ENCODE peak calls at places on chromosomes 6 and 20, in nine cellular contexts. E is spleen, B is transverse colon, H is HCT116, F is K562, A is HepG2, X is stomach, I is H1, J is breast epithelium. M is an unnamed sample.

GRCh38 chr20:12053348-12053747 is 135.7 kb downstream of the BTBD3 start:
- DNase-seq in E (no peak), B (no peak), H (no peak), F (no peak), A (peak; percentile 23), X (no peak), I (no peak), J (no peak), M (peak; percentile 28)

GRCh38 chr20:54345301-54345724 is 130.1 kb upstream of the DOK5 start:
- DNase-seq in E (no peak), B (no peak), H (peak; percentile 7), F (no peak), A (no peak), X (no peak), I (no peak), J (no peak), M (no peak)

GRCh38 chr20:8082025-8082424 is 50.0 kb upstream of the PLCB1 start:
- DNase-seq in E (no peak), B (no peak), H (peak; percentile 7), F (no peak), A (peak; percentile 15), X (no peak), I (no peak), J (no peak), M (no peak)

GRCh38 chr6:12968290-12968689 is 251.7 kb downstream of the PHACTR1 start:
- DNase-seq in E (no peak), B (no peak), H (no peak), F (no peak), A (no peak), X (no peak), I (no peak), J (no peak), M (no peak)

GRCh38 chr6:85449818-85450577 is at the start of gene NT5E:
- DNase-seq in E (peak; percentile 91), B (peak; percentile 70), H (no peak), F (no peak), A (peak; percentile 24), X (peak; percentile 79), I (peak; percentile 89), J (peak; percentile 54), M (no peak)

GRCh38 chr20:37758332-37758731 is 64.5 kb downstream of the CTNNBL1 start:
- DNase-seq in E (no peak), B (no peak), H (no peak), F (peak; percentile 37), A (peak; percentile 24), X (no peak), I (peak; percentile 66), J (no peak), M (no peak)

GRCh38 chr20:50071039-50071888 is 41.7 kb downstream of the UBE2V1 start:
- DNase-seq in E (peak; percentile 99), B (peak; percentile 93), H (peak; percentile 48), F (peak; percentile 95), A (peak; percentile 83), X (peak; percentile 95), I (peak; percentile 100), J (peak; percentile 89), M (no peak)

GRCh38 chr6:116410945-116411623 is 40.3 kb downstream of the DSE start:
- DNase-seq in E (no peak), B (no peak), H (no peak), F (no peak), A (no peak), X (no peak), I (no peak), J (no peak), M (no peak)

GRCh38 chr6:2739335-2739734 is 11.4 kb downstream of the MYLK4 start:
- DNase-seq in E (no peak), B (no peak), H (no peak), F (peak; percentile 30), A (peak; percentile 20), X (no peak), I (no peak), J (no peak), M (no peak)

DNA sequence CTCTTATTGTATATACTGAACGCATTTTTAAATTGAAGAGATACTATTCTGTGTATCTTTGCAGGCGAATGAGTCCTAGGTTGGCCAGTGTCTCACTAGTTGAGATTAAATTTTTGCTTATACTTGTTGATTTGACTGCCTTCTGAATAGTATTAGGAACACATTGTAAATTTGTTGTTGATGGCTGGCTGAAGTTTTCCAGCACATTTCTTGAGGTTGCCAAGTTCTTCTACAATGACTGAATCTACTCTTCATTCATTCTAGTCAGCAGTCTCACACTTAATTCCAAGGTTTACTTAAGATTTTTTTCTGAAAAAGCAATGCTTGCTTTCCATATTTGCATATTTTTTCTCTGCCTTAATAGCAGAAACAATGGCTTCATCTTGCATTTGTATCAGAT is 151.7 kb downstream of the ZFAND3 start:
- DNase-seq in E (no peak), B (no peak), H (no peak), F (no peak), A (no peak), X (no peak), I (no peak), J (no peak), M (no peak)
- H3K9me3 ChIP-seq in E (peaks cover 12% of the 10 kb centered on the region), B (peaks cover 9% of the 10 kb centered on the region), H (no peaks in the 10 kb centered on the region), F (peaks cover 7% of the 10 kb centered on the region), A (peaks cover 8% of the 10 kb centered on the region), X (peaks cover 9% of the 10 kb centered on the region), I (peaks cover 15% of the 10 kb centered on the region), J (peaks cover 12% of the 10 kb centered on the region), M (peaks cover 5% of the 10 kb centered on the region)

GRCh38 chr20:63699466-63700198 is 3.2 kb downstream of the TNFRSF6B start:
- DNase-seq in E (peak; percentile 70), B (no peak), H (no peak), F (no peak), A (no peak), X (no peak), I (no peak), J (no peak), M (no peak)

GRCh38 chr20:63700199-63701050 is 4.0 kb downstream of the TNFRSF6B start:
- DNase-seq in E (peak; percentile 69), B (no peak), H (no peak), F (no peak), A (no peak), X (no peak), I (no peak), J (peak; percentile 37), M (no peak)

GRCh38 chr20:63697868-63698545 is 1.6 kb downstream of the TNFRSF6B start:
- DNase-seq in E (peak; percentile 73), B (peak; percentile 7), H (no peak), F (no peak), A (no peak), X (no peak), I (peak; percentile 51), J (peak; percentile 49), M (no peak)

GRCh38 chr20:63697357-63697867 is 960 bp downstream of the TNFRSF6B start:
- DNase-seq in E (peak; percentile 77), B (peak; percentile 8), H (no peak), F (no peak), A (no peak), X (no peak), I (no peak), J (no peak), M (no peak)

DNA sequence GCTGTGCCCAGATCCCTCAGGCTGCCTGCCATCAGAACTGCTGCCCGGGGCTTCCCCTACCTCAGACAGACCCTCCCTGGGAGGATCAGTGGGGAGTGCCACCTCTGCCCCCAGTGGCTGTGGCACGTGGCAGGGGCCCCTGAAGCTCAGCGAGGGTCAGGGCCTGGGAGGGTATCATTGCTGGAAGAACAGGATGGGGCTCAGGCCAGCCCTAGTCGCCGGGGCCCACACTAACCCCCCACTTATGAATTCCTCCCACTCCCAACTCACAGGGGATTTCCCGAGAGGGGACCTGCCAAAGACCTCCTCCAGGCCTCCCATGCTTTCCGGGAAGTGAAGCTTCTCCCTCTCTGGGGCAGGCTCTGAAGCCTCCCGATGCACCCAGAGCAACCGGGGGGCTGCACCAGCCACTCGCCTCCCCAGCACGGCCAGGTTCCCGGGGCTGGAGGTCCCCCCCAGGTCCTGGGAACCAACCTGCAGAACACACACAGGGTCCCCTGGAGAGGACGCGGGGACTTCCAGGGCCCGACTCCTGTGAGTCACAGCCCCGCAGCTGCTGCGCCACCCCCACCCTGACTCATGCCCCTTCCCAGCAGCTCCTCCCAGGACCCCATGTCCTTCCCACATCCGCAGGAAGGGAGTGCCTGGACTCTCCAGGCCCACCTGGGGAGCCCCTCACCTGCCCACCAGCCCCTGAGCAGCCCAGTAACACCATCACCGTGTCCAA is 2.5 kb downstream of the TNFRSF6B start:
- DNase-seq in E (peak; percentile 76), B (peak; percentile 35), H (peak; percentile 67), F (peak; percentile 54), A (no peak), X (no peak), I (no peak), J (peak; percentile 53), M (no peak)
- H3K4me1 ChIP-seq in E (peaks cover 30% of the 10 kb centered on the region), B (peaks cover 35% of the 10 kb centered on the region), H (peaks cover 35% of the 10 kb centered on the region), F (peaks cover 92% of the 10 kb centered on the region), A (peaks cover 21% of the 10 kb centered on the region), X (peaks cover 45% of the 10 kb centered on the region), I (peaks cover 12% of the 10 kb centered on the region), J (peaks cover 17% of the 10 kb centered on the region), M (peaks cover 43% of the 10 kb centered on the region)

DNA sequence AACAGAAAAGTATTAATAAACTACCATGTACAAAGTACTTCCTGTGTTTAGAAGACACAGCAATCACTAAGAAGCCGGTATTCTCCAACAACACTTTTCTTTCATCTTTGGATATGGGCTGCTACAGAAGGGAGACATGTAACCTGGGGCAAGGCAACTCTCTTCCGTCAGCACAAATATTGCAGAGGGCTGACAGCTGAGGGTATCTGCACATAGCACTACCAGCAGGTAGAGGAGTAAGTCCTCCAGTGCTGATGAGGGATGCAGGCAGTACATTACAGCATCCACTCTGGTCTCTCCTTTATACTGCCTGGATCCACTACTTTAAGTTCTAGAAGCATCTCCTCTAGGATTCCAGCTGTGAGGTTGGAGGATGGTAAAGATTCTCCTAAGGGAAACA is 110.5 kb upstream of the ADGRF1 start:
- DNase-seq in E (no peak), B (no peak), H (no peak), F (no peak), A (no peak), X (no peak), I (no peak), J (no peak), M (no peak)
- TF ChIP-seq POLR2AphosphoS5 in E (no peak), B (no peak), H (no peak), F (no peak), A (no peak), X (no peak), I (no peak), J (no peak), M (no peak)

DNA sequence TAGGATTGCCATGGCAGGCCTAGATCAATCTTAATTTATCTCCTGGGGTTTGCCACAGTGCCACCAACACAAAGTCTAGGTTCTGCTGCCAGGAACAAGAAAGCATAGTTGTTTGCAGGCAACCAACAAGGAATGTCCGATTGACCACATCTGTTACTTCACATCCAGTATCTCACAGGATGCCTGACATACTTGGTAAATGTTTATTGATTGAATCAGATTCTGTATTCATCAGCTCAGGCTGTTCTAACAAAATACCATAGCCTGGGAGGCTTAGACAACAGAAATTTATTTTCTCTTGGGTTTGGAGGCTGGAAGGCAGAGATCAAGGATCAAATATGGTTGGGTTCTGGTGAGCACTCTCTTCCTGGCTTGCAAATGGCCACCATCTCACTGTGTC is 26.3 kb upstream of the MC3R start:
- DNase-seq in E (no peak), B (no peak), H (no peak), F (no peak), A (no peak), X (no peak), I (no peak), J (no peak), M (no peak)
- H3K9me3 ChIP-seq in E (no peaks in the 10 kb centered on the region), B (no peaks in the 10 kb centered on the region), H (no peaks in the 10 kb centered on the region), F (no peaks in the 10 kb centered on the region), A (peaks cover 10% of the 10 kb centered on the region), X (peaks cover 25% of the 10 kb centered on the region), I (peaks cover 49% of the 10 kb centered on the region), J (peaks cover 12% of the 10 kb centered on the region), M (no peaks in the 10 kb centered on the region)

GRCh38 chr20:47253860-47254259 is 102.6 kb downstream of the ZMYND8 start:
- DNase-seq in E (no peak), B (no peak), H (no peak), F (no peak), A (no peak), X (no peak), I (no peak), J (no peak), M (no peak)
- H3K4me1 ChIP-seq in E (peaks cover 11% of the 10 kb centered on the region), B (peaks cover 23% of the 10 kb centered on the region), H (peaks cover 3% of the 10 kb centered on the region), F (peaks cover 10% of the 10 kb centered on the region), A (peaks cover 46% of the 10 kb centered on the region), X (peaks cover 77% of the 10 kb centered on the region), I (no peaks in the 10 kb centered on the region), J (no peaks in the 10 kb centered on the region), M (no peaks in the 10 kb centered on the region)